ENCODE peak calls at places on chromosomes 3 and 15, in six cellular contexts. G, R, I, U, L and D are unnamed samples.

GRCh38 chr3:126035362-126036050 is 48.4 kb downstream of the SLC41A3 start:
- DNase-seq in G (no peak), R (no peak), I (no peak), U (no peak), L (no peak), D (no peak)

GRCh38 chr3:126287536-126288181 is 69.5 kb downstream of the KLF15 start:
- DNase-seq in G (peak), R (peak), I (peak), U (peak), L (no peak), D (peak)

GRCh38 chr3:14156201-14156600 is 22.2 kb downstream of the XPC start:
- DNase-seq in G (no peak), R (no peak), I (no peak), U (no peak), L (no peak), D (no peak)

GRCh38 chr3:187986514-187986934 is 167.4 kb upstream of the LPP start:
- DNase-seq in G (peak), R (no peak), I (no peak), U (no peak), L (peak), D (no peak)

GRCh38 chr15:47301481-47301880 is 415.8 kb upstream of the SEMA6D start:
- DNase-seq in G (no peak), R (no peak), I (peak), U (peak), L (no peak), D (peak)

GRCh38 chr3:115626711-115627110 is 3.4 kb downstream of the GAP43 start:
- DNase-seq in G (no peak), R (no peak), I (peak), U (peak), L (no peak), D (no peak)

GRCh38 chr15:28933710-28934445 is 48.1 kb downstream of the APBA2 start:
- DNase-seq in G (no peak), R (no peak), I (no peak), U (no peak), L (no peak), D (no peak)

GRCh38 chr3:177169936-177170722 is 27.2 kb downstream of the TBL1XR1 start:
- DNase-seq in G (no peak), R (no peak), I (no peak), U (peak), L (no peak), D (no peak)

GRCh38 chr3:27287052-27287451 is 82.1 kb downstream of the NEK10 start:
- DNase-seq in G (no peak), R (no peak), I (no peak), U (no peak), L (no peak), D (no peak)

GRCh38 chr3:98130421-98130820 is at the start of gene OR5H1:
- DNase-seq in G (no peak), R (no peak), I (no peak), U (no peak), L (no peak), D (no peak)

GRCh38 chr3:150765949-150766720 is 3.2 kb upstream of the SIAH2 start:
- DNase-seq in G (peak), R (no peak), I (no peak), U (no peak), L (no peak), D (no peak)

GRCh38 chr3:15606434-15606891 is 4.9 kb downstream of the BTD start:
- DNase-seq in G (no peak), R (no peak), I (no peak), U (no peak), L (no peak), D (no peak)

GRCh38 chr15:65833501-65834220 is 35.6 kb upstream of the RAB11A start:
- DNase-seq in G (no peak), R (no peak), I (peak), U (peak), L (no peak), D (peak)

GRCh38 chr3:66475386-66476020 is 25.3 kb downstream of the LRIG1 start:
- DNase-seq in G (no peak), R (no peak), I (peak), U (peak), L (no peak), D (no peak)

GRCh38 chr3:42735021-42735420 is 32.4 kb upstream of the HHATL start:
- DNase-seq in G (no peak), R (no peak), I (no peak), U (no peak), L (no peak), D (no peak)

GRCh38 chr3:144185291-144185690 is 213.7 kb downstream of the DIPK2A start:
- DNase-seq in G (peak), R (no peak), I (no peak), U (no peak), L (no peak), D (no peak)

GRCh38 chr15:63287109-63287508 is 9.7 kb downstream of the APH1B start:
- DNase-seq in G (peak), R (no peak), I (no peak), U (no peak), L (no peak), D (no peak)

GRCh38 chr3:182793663-182794454 is 555 bp downstream of the ATP11B start:
- DNase-seq in G (peak), R (no peak), I (peak), U (peak), L (no peak), D (no peak)

GRCh38 chr3:108437439-108437838 is 73.0 kb downstream of the MYH15 start:
- DNase-seq in G (no peak), R (no peak), I (peak), U (peak), L (no peak), D (peak)